ENCODE peak calls at places on chromosomes 3 and 15, in four cellular contexts. V is H1, S is K562, N is HepG2. Z is an unnamed sample.

GRCh38 chr3:71973337-71974030 is 188.5 kb upstream of the PROK2 start:
- DNase-seq in V (no peak), S (no peak), N (no peak), Z (no peak)

GRCh38 chr15:60520825-60521368 is 42.0 kb upstream of the ICE2 start:
- DNase-seq in V (no peak), S (peak; percentile 52), N (peak; percentile 63), Z (peak; percentile 57)

GRCh38 chr15:48292458-48292857 is 38.8 kb upstream of the DUT start:
- DNase-seq in V (no peak), S (no peak), N (no peak), Z (no peak)

GRCh38 chr3:50675179-50676030 is 678 bp downstream of the DOCK3 start:
- DNase-seq in V (no peak), S (peak; percentile 32), N (no peak), Z (no peak)

GRCh38 chr3:115359507-115359906 is 212.4 kb upstream of the ZBTB20 start:
- DNase-seq in V (no peak), S (no peak), N (no peak), Z (no peak)

GRCh38 chr15:85094685-85095084 is 113.0 kb downstream of the PDE8A start:
- DNase-seq in V (no peak), S (no peak), N (no peak), Z (no peak)

GRCh38 chr3:36212291-36212690 is 168.0 kb upstream of the STAC start:
- DNase-seq in V (no peak), S (no peak), N (no peak), Z (no peak)

GRCh38 chr3:190339130-190339529 is 16.9 kb upstream of the CLDN1 start:
- DNase-seq in V (no peak), S (no peak), N (peak; percentile 37), Z (peak; percentile 18)

GRCh38 chr3:197907196-197907595 is 42.8 kb upstream of the RPL35A start:
- DNase-seq in V (no peak), S (no peak), N (no peak), Z (no peak)

GRCh38 chr3:173733029-173733652 is 335.6 kb downstream of the NLGN1 start:
- DNase-seq in V (no peak), S (no peak), N (peak; percentile 12), Z (peak; percentile 19)

GRCh38 chr3:46276497-46277099 is 34.3 kb downstream of the CCR3 start:
- DNase-seq in V (peak; percentile 29), S (peak; percentile 50), N (peak; percentile 20), Z (peak; percentile 39)

GRCh38 chr3:71031914-71032521 is 551.5 kb downstream of the FOXP1 start:
- DNase-seq in V (no peak), S (no peak), N (no peak), Z (no peak)

GRCh38 chr15:44710236-44711088 is 661 bp downstream of the PATL2 start:
- DNase-seq in V (no peak), S (peak; percentile 41), N (no peak), Z (no peak)

GRCh38 chr3:64344721-64345207 is 119.5 kb upstream of the PRICKLE2 start:
- DNase-seq in V (peak; percentile 75), S (no peak), N (no peak), Z (no peak)

GRCh38 chr3:8649757-8650156 is 5.2 kb upstream of the SSUH2 start:
- DNase-seq in V (no peak), S (no peak), N (no peak), Z (no peak)

GRCh38 chr15:32802296-32802936 is 84.6 kb downstream of the GREM1 start:
- DNase-seq in V (no peak), S (no peak), N (no peak), Z (no peak)

GRCh38 chr3:8990266-8991215 is 27.3 kb upstream of the RAD18 start:
- DNase-seq in V (no peak), S (no peak), N (no peak), Z (no peak)

GRCh38 chr15:88909956-88910831 is 3.0 kb downstream of the MFGE8 start:
- DNase-seq in V (no peak), S (no peak), N (no peak), Z (no peak)

GRCh38 chr3:55565516-55565915 is 78.4 kb upstream of the WNT5A start:
- DNase-seq in V (no peak), S (no peak), N (no peak), Z (no peak)

GRCh38 chr3:88019024-88019423 is 39.8 kb downstream of the CGGBP1 start:
- DNase-seq in V (no peak), S (no peak), N (no peak), Z (no peak)

GRCh38 chr15:39874890-39875549 is 45.0 kb downstream of the GPR176 start:
- DNase-seq in V (no peak), S (no peak), N (peak; percentile 17), Z (peak; percentile 24)

GRCh38 chr15:71538922-71539321 is 271.4 kb upstream of the NR2E3 start:
- DNase-seq in V (no peak), S (no peak), N (no peak), Z (no peak)

GRCh38 chr3:43892535-43892934 is 201.8 kb downstream of the ABHD5 start:
- DNase-seq in V (no peak), S (no peak), N (no peak), Z (no peak)

GRCh38 chr3:64902991-64903390 is 215.2 kb upstream of the ADAMTS9 start:
- DNase-seq in V (no peak), S (no peak), N (no peak), Z (no peak)

GRCh38 chr3:99468918-99469317 is 169.5 kb upstream of the COL8A1 start:
- DNase-seq in V (no peak), S (no peak), N (no peak), Z (no peak)

GRCh38 chr15:78943692-78944091 is 1.2 kb downstream of the CTSH start:
- DNase-seq in V (no peak), S (no peak), N (no peak), Z (no peak)

GRCh38 chr15:92633418-92633817 is 22.2 kb downstream of the FAM174B start:
- DNase-seq in V (no peak), S (no peak), N (no peak), Z (no peak)

GRCh38 chr15:40914486-40914885 is 14.7 kb upstream of the DLL4 start:
- DNase-seq in V (no peak), S (no peak), N (no peak), Z (no peak)

GRCh38 chr3:32440481-32441350 is 49.1 kb downstream of the CMTM7 start:
- DNase-seq in V (no peak), S (no peak), N (no peak), Z (no peak)

GRCh38 chr15:63601727-63602185 is 4.6 kb downstream of the FBXL22 start:
- DNase-seq in V (no peak), S (no peak), N (no peak), Z (no peak)

GRCh38 chr3:77254967-77255831 is 215.3 kb downstream of the ROBO2 start:
- DNase-seq in V (no peak), S (peak; percentile 42), N (peak; percentile 54), Z (no peak)

GRCh38 chr3:187773233-187773962 is 28.1 kb upstream of the BCL6 start:
- DNase-seq in V (no peak), S (no peak), N (no peak), Z (no peak)

GRCh38 chr3:79113821-79114220 is 654.0 kb downstream of the ROBO1 start:
- DNase-seq in V (no peak), S (no peak), N (no peak), Z (no peak)

GRCh38 chr15:31501074-31501473 is 174.4 kb downstream of the KLF13 start:
- DNase-seq in V (no peak), S (no peak), N (no peak), Z (no peak)

GRCh38 chr3:107216229-107216628 is 161.0 kb upstream of the CCDC54 start:
- DNase-seq in V (no peak), S (no peak), N (no peak), Z (no peak)

GRCh38 chr3:120614765-120615164 is 18.6 kb downstream of the NDUFB4 start:
- DNase-seq in V (no peak), S (no peak), N (no peak), Z (no peak)

GRCh38 chr3:37183375-37183831 is 9.0 kb upstream of the LRRFIP2 start:
- DNase-seq in V (no peak), S (no peak), N (no peak), Z (peak; percentile 73)

DNA sequence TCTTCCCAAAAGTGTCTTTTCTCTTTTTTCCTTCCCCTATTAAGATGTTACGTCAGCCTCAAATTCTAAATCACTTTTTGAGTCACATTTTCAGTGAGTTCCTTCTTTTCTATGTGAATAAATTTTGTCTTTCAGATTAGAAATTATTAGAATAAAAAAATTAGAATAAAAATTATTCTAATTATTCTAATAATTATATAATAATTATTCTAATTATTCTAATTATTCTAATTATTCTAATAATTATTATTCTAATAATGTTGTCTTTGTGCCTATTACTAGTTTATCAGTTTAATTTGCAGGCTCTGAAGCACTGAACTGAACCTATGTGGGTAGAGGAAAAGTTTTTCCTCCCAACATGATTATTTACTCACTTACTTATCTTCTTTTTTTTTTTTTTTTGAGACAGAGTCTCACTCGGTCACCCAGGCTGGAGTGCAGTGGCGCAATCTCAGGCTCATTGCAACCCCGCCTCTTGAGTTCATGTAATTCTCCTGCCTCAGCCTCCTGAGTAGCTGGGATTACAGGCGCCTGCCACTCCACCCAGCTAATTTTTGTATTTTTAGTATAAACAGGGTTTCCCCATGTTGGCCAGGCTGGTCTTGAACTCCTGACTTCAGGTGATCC is 39.8 kb upstream of the C15orf39 start:
- DNase-seq in V (no peak), S (no peak), N (peak; percentile 68), Z (no peak)
- TF ChIP-seq FOSL1 in V (no peak), S (no peak), N (no peak), Z (no peak)

GRCh38 chr15:90090226-90090848 is 11.9 kb downstream of the IDH2 start:
- DNase-seq in V (no peak), S (no peak), N (no peak), Z (no peak)

GRCh38 chr15:90086868-90087268 is 15.4 kb downstream of the IDH2 start:
- DNase-seq in V (no peak), S (peak; percentile 71), N (peak; percentile 44), Z (no peak)

GRCh38 chr15:90085565-90085964 is 16.7 kb downstream of the IDH2 start:
- DNase-seq in V (no peak), S (no peak), N (no peak), Z (no peak)

GRCh38 chr15:90084876-90085423 is 17.3 kb downstream of the IDH2 start:
- DNase-seq in V (no peak), S (no peak), N (no peak), Z (no peak)

GRCh38 chr15:90087454-90088154 is 14.7 kb downstream of the IDH2 start:
- DNase-seq in V (no peak), S (peak; percentile 79), N (peak; percentile 36), Z (no peak)
- TF ChIP-seq FOSL1 in V (no peak), S (no peak), N (no peak), Z (no peak)

GRCh38 chr3:61663728-61664492 is 102.5 kb downstream of the PTPRG start:
- DNase-seq in V (no peak), S (no peak), N (no peak), Z (peak; percentile 76)
- TF ChIP-seq FOSL1 in V (no peak), S (no peak), N (no peak), Z (peak; percentile 93)

GRCh38 chr3:10992017-10992945 is at the start of gene SLC6A1:
- DNase-seq in V (no peak), S (peak; percentile 49), N (no peak), Z (no peak)
- TF ChIP-seq FOSL1 in V (no peak), S (no peak), N (no peak), Z (no peak)

GRCh38 chr15:80966431-80967197 is 23.0 kb downstream of the MESD start:
- DNase-seq in V (no peak), S (no peak), N (no peak), Z (no peak)
- TF ChIP-seq FOSL1 in V (no peak), S (no peak), N (no peak), Z (no peak)